ENCODE peak calls at places on chromosomes 12 and 14, in five cellular contexts. M is astrocyte of the spinal cord; Q is tibial artery; J is cardiac fibroblast; E is activated CD8-positive, alpha-beta T cell treated with anti-CD3 and anti-CD28 coated beads for 36 hours. R is an unnamed sample.

GRCh38 chr14:24058260-24058950 is 6.6 kb downstream of the CARMIL3 start:
- DNase-seq in J (peak; percentile 86), E (peak; percentile 85), M (peak; percentile 71), Q (peak; percentile 80), R (peak; percentile 50)

GRCh38 chr14:70646705-70647104 is 5.0 kb downstream of the TTC9 start:
- DNase-seq in M (no peak), Q (no peak), E (no peak), J (no peak), R (no peak)

GRCh38 chr12:49567302-49567610 is 686 bp downstream of the MCRS1 start:
- DNase-seq in Q (no peak), J (no peak), M (no peak), E (no peak), R (no peak)

GRCh38 chr12:128763395-128763794 is 60.4 kb downstream of the SLC15A4 start:
- DNase-seq in E (no peak), J (no peak), M (no peak), Q (no peak), R (no peak)

GRCh38 chr14:103057028-103057371 is 349 bp downstream of the CDC42BPB start:
- DNase-seq in J (peak; percentile 23), M (peak; percentile 10), Q (peak; percentile 69), E (no peak), R (no peak)

GRCh38 chr12:75322464-75322863 is 7.7 kb downstream of the CAPS2 start:
- DNase-seq in J (peak; percentile 70), E (no peak), M (peak; percentile 25), Q (no peak), R (no peak)

GRCh38 chr12:121638298-121639202 is 12.2 kb downstream of the ORAI1 start:
- DNase-seq in J (no peak), E (no peak), Q (no peak), M (no peak), R (no peak)

GRCh38 chr12:79067977-79068376 is 203.4 kb downstream of the SYT1 start:
- DNase-seq in J (no peak), M (no peak), E (no peak), Q (no peak), R (no peak)

GRCh38 chr12:62933220-62933870 is 1.6 kb downstream of the PPM1H start:
- DNase-seq in Q (no peak), E (no peak), J (peak; percentile 5), M (peak; percentile 18), R (no peak)

GRCh38 chr14:65502676-65503124 is 90.2 kb downstream of the FUT8 start:
- DNase-seq in Q (no peak), J (peak; percentile 92), M (peak; percentile 78), E (no peak), R (peak; percentile 77)

GRCh38 chr12:9649532-9649940 is 20.0 kb upstream of the CLEC2D start:
- DNase-seq in Q (no peak), J (no peak), M (peak; percentile 8), E (peak; percentile 48), R (peak; percentile 33)

DNA sequence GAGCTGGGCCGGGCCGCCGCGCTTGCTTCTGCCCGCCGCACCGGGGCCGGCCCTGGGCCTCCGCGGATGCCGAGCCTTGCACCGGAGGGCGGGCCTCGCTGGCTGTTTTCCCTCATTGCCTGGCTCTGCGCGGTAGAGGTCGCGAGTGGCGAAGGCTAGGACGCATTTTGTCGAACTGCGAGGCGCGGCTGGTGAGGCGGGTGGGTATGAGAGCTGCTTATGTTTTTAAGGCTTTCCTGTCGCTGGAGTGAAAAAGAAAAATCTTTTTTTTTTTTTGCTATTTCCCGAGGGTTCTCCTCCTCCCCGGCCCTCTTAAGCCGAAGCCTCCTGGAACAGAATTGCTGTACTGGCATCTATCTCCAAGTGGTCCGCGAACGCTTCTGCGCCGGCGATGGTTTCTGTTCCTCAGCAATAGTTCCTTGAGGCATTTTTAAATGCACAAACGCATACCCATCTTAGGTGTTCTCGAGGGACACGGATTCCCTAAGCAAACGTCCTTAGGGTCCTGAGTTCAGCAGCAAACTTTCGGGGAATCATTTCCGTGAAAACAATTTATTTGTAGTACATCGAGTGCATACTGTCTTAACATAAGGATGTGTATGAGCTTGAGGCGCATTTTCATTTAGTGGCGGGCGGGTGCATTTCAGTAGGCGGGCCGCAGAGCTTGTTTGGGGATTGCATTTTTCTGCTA is 631 bp downstream of the RESF1 start:
- DNase-seq in E (peak; percentile 77), M (peak; percentile 78), J (peak; percentile 74), Q (peak; percentile 81), R (peak; percentile 63)
- TF ChIP-seq CTCF in E (peak; percentile 14), M (no peak), J (peak; percentile 6), Q (no peak), R (peak; percentile 38)

GRCh38 chr14:94821705-94822104 is 51.8 kb upstream of the GSC start:
- DNase-seq in J (no peak), E (no peak), M (no peak), Q (no peak), R (no peak)
- TF ChIP-seq CTCF in J (no peak), E (no peak), M (no peak), Q (no peak), R (no peak)

DNA sequence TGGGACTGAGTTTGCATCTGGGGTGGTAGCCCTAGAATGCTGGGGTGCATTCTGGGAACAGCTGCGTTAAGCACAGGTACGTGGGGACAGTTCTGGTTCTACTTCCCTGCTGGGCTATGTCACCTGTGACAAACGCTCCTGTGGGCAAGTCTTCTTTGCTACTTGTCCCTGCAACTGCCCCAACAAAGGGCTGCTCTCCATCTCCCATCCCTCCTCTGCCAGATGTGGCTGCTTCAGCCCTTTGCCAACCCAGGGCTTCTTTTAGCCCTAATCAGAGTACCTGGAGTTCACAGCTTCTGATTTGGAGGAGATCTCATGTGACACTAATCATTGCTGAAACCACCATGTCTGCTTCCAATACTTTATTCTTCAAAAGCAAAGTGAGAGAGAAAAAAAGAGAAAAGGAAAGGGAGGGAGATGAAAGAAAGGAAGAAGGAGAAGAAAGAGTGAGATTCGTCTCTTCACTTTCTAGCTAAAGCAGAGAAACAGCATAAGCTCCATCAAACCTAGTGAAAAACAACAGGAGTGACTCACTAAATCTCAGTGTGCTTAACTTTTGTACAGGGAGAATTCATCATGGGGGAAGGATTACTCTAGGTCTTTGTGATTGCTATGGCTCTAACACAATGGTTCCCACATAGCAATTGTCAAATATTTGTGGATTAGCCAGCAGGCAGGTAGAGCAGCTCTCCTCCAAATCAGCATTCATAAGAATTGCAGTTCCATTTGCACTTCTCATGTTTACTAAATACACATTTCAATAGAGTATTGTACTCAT is 174.8 kb downstream of the LRIG3 start:
- DNase-seq in Q (no peak), E (no peak), M (no peak), J (peak; percentile 24), R (no peak)
- TF ChIP-seq CTCF in Q (no peak), E (no peak), M (no peak), J (no peak), R (no peak)

GRCh38 chr14:106879241-106879640 is 1352.9 kb downstream of the TMEM121 start:
- DNase-seq in M (no peak), Q (no peak), J (peak; percentile 61), E (peak; percentile 91), R (peak; percentile 48)

GRCh38 chr14:106877527-106877926 is 1351.1 kb downstream of the TMEM121 start:
- DNase-seq in M (no peak), Q (no peak), E (no peak), J (no peak), R (no peak)

GRCh38 chr14:106883218-106883692 is 1356.9 kb downstream of the TMEM121 start:
- DNase-seq in J (peak; percentile 41), Q (peak; percentile 67), M (no peak), E (peak; percentile 85), R (no peak)
- TF ChIP-seq CTCF in J (peak; percentile 80), Q (peak; percentile 30), M (peak; percentile 50), E (peak; percentile 98), R (peak; percentile 39)

DNA sequence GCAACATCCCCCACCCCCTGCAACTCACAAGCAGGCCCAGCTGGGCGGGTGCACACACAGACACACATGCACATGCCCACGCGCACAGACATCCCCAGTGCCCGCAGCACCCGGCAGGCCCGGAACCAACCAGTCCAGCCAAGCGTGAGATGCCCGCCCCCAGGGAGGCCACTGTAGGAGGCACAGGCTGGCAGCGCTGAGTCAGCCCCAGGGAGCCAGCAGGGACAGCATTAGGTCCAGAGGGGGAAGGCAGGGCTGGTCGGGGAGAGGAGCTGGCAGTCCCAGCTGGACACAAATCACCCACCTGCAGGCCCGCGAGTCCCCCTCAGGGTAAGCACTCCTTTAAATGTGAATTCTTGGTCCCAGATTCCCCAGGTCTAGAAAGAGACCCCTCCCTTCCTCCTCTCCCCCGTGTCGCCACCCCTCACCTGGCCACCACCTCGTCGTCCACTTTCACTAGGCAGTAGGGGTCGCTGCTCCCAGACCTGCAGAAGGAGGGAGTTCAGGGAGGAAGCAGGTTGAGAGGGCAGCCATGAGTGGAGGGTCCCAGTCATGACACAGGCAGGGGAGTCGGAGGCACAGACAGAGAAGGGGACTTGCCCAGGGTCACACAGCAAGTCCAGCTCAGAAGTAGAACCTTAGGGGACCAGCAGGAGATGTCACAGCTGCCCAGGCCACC is 5.0 kb downstream of the RASAL1 start:
- DNase-seq in M (no peak), E (no peak), Q (no peak), J (no peak), R (peak; percentile 47)
- TF ChIP-seq CTCF in M (peak; percentile 13), E (peak; percentile 16), Q (no peak), J (no peak), R (peak; percentile 26)

DNA sequence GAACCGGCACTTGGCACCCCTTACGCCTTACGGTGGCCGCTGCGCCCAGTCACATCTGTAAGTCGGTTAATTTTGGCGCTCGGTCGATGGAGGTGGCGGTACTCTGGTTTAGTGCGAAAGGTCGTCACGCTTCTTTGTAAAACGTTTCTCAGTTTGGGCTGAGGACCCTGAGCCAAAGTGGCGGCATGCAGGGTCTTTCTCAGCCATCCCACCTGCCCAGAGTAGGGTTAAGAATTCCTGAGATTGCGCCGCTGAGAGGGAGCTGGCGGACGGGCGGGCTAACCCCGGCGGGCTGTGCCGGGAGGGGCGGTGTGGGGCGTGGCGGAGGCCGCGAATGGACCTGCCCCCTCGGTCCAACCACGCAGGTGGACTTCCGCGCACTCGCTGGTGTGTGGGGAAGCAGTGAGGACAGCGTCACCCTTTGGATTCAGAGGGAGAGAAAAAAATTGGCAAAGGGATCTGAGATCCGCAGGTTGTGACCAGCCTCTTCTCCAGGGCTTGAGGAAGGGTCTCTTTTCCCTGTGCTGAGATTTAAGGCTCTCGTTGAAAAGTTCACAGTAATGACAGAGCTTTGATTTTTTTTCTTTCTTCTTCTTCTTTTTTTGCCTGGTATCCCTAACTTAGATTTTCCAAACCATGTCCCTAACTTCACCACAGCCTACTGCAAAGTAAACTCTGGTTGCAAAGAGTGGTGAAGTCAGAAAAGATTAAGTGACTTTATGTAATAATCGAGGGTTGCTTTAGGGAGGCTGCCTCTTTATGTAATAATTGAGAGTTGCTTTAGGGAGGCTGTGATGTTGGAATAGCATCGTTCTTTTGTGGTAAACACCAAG is 602 bp upstream of the FBXO33 start:
- DNase-seq in M (peak; percentile 88), J (peak; percentile 78), Q (peak; percentile 97), E (peak; percentile 77), R (peak; percentile 90)
- TF ChIP-seq CTCF in M (peak; percentile 12), J (no peak), Q (peak; percentile 5), E (no peak), R (peak; percentile 38)

GRCh38 chr12:122988612-122989442 is 8.3 kb downstream of the ARL6IP4 start:
- DNase-seq in Q (no peak), M (no peak), E (no peak), J (no peak), R (no peak)
- TF ChIP-seq CTCF in Q (no peak), M (no peak), E (no peak), J (no peak), R (no peak)

R was measured in mammary epithelial cell.